ENCODE peak calls at places on chromosomes 2 and 18, in ten cellular contexts. A, G, T, C, U, O, S, V, I and Z are unnamed samples.

GRCh38 chr2:58939388-58939787 is 698.3 kb upstream of the FANCL start:
- DNase-seq in V (no peak), G (no peak), U (no peak), A (no peak), C (no peak), T (peak; percentile 90), O (no peak), I (no peak), S (no peak), Z (no peak)

GRCh38 chr18:42583197-42583776 is 532.2 kb downstream of the RIT2 start:
- DNase-seq in O (no peak), S (no peak), G (no peak), V (no peak), A (no peak), U (no peak), C (no peak), T (no peak), I (no peak), Z (no peak)

GRCh38 chr2:160932960-160933359 is 227.3 kb upstream of the TANK start:
- DNase-seq in I (no peak), A (no peak), G (no peak), C (peak; percentile 17), O (no peak), V (no peak), T (peak; percentile 85), U (no peak), S (no peak), Z (no peak)

GRCh38 chr2:128357561-128358370 is 39.1 kb upstream of the HS6ST1 start:
- DNase-seq in U (no peak), V (no peak), C (no peak), O (no peak), S (no peak), G (no peak), I (no peak), T (no peak), A (no peak), Z (no peak)

GRCh38 chr2:182716665-182716990 is 571 bp downstream of the DNAJC10 start:
- DNase-seq in O (no peak), G (peak; percentile 61), S (no peak), C (no peak), U (peak; percentile 48), V (peak; percentile 20), I (no peak), A (no peak), T (no peak), Z (no peak)

GRCh38 chr2:71481111-71481510 is 27.8 kb downstream of the DYSF start:
- DNase-seq in C (no peak), S (no peak), T (no peak), V (no peak), G (peak; percentile 34), U (no peak), O (no peak), A (no peak), I (no peak), Z (no peak)

GRCh38 chr2:108570416-108570815 is 36.1 kb downstream of the LIMS1 start:
- DNase-seq in G (no peak), T (peak; percentile 76), A (no peak), I (peak; percentile 45), U (no peak), V (no peak), C (no peak), O (no peak), S (no peak), Z (no peak)

GRCh38 chr2:207121784-207122183 is 44.0 kb downstream of the KLF7 start:
- DNase-seq in U (no peak), O (no peak), I (no peak), C (no peak), T (peak; percentile 85), V (no peak), G (no peak), S (no peak), A (no peak), Z (no peak)

GRCh38 chr2:14475994-14476393 is 156.5 kb upstream of the LRATD1 start:
- DNase-seq in U (no peak), A (no peak), S (no peak), C (no peak), T (no peak), V (no peak), O (no peak), I (no peak), G (no peak), Z (no peak)

GRCh38 chr2:169173876-169174275 is 104.5 kb downstream of the DHRS9 start:
- DNase-seq in V (no peak), A (no peak), C (no peak), T (no peak), O (no peak), U (no peak), I (no peak), G (no peak), S (peak; percentile 65), Z (no peak)

GRCh38 chr2:43328157-43328556 is 101.8 kb upstream of the ZFP36L2 start:
- DNase-seq in O (no peak), A (no peak), U (peak; percentile 34), S (no peak), G (no peak), V (peak; percentile 23), I (no peak), T (peak; percentile 54), C (no peak), Z (no peak)

GRCh38 chr18:45945669-45946068 is 21.5 kb downstream of the EPG5 start:
- DNase-seq in C (no peak), I (no peak), G (no peak), V (no peak), O (no peak), A (no peak), S (no peak), T (no peak), U (no peak), Z (no peak)

GRCh38 chr2:9803023-9803805 is 40.1 kb upstream of the TAF1B start:
- DNase-seq in I (no peak), C (no peak), A (no peak), S (peak; percentile 54), G (peak; percentile 94), V (no peak), O (no peak), T (no peak), U (no peak), Z (no peak)

GRCh38 chr2:58866040-58866439 is 624.9 kb upstream of the FANCL start:
- DNase-seq in T (no peak), O (no peak), V (no peak), G (no peak), C (no peak), U (no peak), S (no peak), A (no peak), I (no peak), Z (no peak)

GRCh38 chr2:50295596-50295995 is 736.3 kb downstream of the NRXN1 start:
- DNase-seq in I (no peak), G (no peak), C (no peak), O (no peak), V (no peak), U (no peak), A (no peak), S (no peak), T (no peak), Z (no peak)

GRCh38 chr2:32250290-32250689 is 14.4 kb downstream of the NLRC4 start:
- DNase-seq in S (no peak), V (no peak), C (no peak), I (no peak), G (no peak), A (no peak), T (no peak), O (no peak), U (no peak), Z (no peak)

GRCh38 chr2:84962917-84963316 is 8.0 kb upstream of the KCMF1 start:
- DNase-seq in T (no peak), V (no peak), I (no peak), O (no peak), U (no peak), C (no peak), S (no peak), G (peak; percentile 30), A (no peak), Z (no peak)
- H3K4me1 ChIP-seq in T (peaks cover 29% of the 10 kb centered on the region), V (peaks cover 2% of the 10 kb centered on the region), I (no peaks in the 10 kb centered on the region), O (peaks cover 6% of the 10 kb centered on the region), U (peaks cover 58% of the 10 kb centered on the region), C (peaks cover 65% of the 10 kb centered on the region), S (no peaks in the 10 kb centered on the region), G (no peaks in the 10 kb centered on the region), A (peaks cover 26% of the 10 kb centered on the region), Z (peaks cover 51% of the 10 kb centered on the region)

GRCh38 chr2:130336877-130337734 is 5.6 kb upstream of the IMP4 start:
- DNase-seq in C (peak; percentile 90), A (peak; percentile 57), V (peak; percentile 76), S (peak; percentile 93), U (peak; percentile 90), I (peak; percentile 66), O (peak; percentile 56), T (peak; percentile 77), G (peak; percentile 90), Z (no peak)
- TF ChIP-seq POLR2A in C (peak; percentile 86), A (no peak), V (no peak), S (no peak), U (no peak), I (no peak), O (no peak), T (peak; percentile 97), G (peak; percentile 40), Z (no peak)

GRCh38 chr2:216117566-216117965 is 8.4 kb downstream of the XRCC5 start:
- DNase-seq in V (no peak), A (no peak), G (no peak), T (peak; percentile 77), S (no peak), C (no peak), U (no peak), O (no peak), I (no peak), Z (no peak)
- H3K4me3 ChIP-seq in V (no peak overlapping the region), A (no peak overlapping the region), G (no peak overlapping the region), T (no peak overlapping the region), S (no peak overlapping the region), C (no peak overlapping the region), U (no peak overlapping the region), O (no peak overlapping the region), I (no peak overlapping the region), Z (no peak overlapping the region)

GRCh38 chr2:230224458-230224857 is 1.1 kb upstream of the SP140 start:
- DNase-seq in G (no peak), O (no peak), S (no peak), V (no peak), A (no peak), U (no peak), T (no peak), I (no peak), C (no peak), Z (no peak)

GRCh38 chr2:230220347-230220969 is 674 bp upstream of the SP110 start:
- DNase-seq in U (no peak), S (no peak), G (no peak), T (no peak), V (no peak), I (no peak), O (no peak), A (no peak), C (no peak), Z (no peak)

GRCh38 chr2:230219419-230220331 is at the start of gene SP110:
- DNase-seq in I (peak; percentile 78), V (peak; percentile 82), T (peak; percentile 80), G (peak; percentile 92), O (peak; percentile 76), A (peak; percentile 68), U (peak; percentile 88), C (peak; percentile 47), S (peak; percentile 88), Z (peak; percentile 39)

GRCh38 chr2:230218411-230218810 is 1.4 kb downstream of the SP110 start:
- DNase-seq in G (no peak), T (no peak), O (no peak), S (no peak), U (no peak), V (no peak), I (no peak), A (no peak), C (no peak), Z (no peak)

GRCh38 chr2:230221533-230221932 is 1.7 kb upstream of the SP110 start:
- DNase-seq in A (no peak), C (no peak), V (no peak), T (no peak), I (no peak), O (no peak), U (no peak), G (no peak), S (no peak), Z (no peak)
- H3K4me1 ChIP-seq in A (peaks cover 22% of the 10 kb centered on the region), C (peaks cover 7% of the 10 kb centered on the region), V (peaks cover 21% of the 10 kb centered on the region), T (no peaks in the 10 kb centered on the region), I (no peaks in the 10 kb centered on the region), O (no peaks in the 10 kb centered on the region), U (peaks cover 27% of the 10 kb centered on the region), G (no peaks in the 10 kb centered on the region), S (no peaks in the 10 kb centered on the region), Z (peaks cover 44% of the 10 kb centered on the region)